ENCODE peak calls at places on chromosomes 6 and 20, in four cellular contexts. E, R, D and J are unnamed samples.

GRCh38 chr20:7137395-7138151 is 370.1 kb downstream of the BMP2 start:
- DNase-seq in E (peak), R (no peak), D (no peak), J (no peak)

GRCh38 chr6:43274916-43275597 is 23.0 kb upstream of the SLC22A7 start:
- DNase-seq in E (no peak), R (peak), D (peak), J (no peak)

GRCh38 chr20:25525857-25526256 is 59.5 kb downstream of the NINL start:
- DNase-seq in E (no peak), R (no peak), D (peak), J (peak)

GRCh38 chr6:101588343-101588742 is 194.8 kb downstream of the GRIK2 start:
- DNase-seq in E (no peak), R (no peak), D (no peak), J (no peak)

GRCh38 chr20:3797592-3798404 is 1.7 kb downstream of the CDC25B start:
- DNase-seq in E (no peak), R (peak), D (peak), J (no peak)

GRCh38 chr6:73923899-73924485 is 228.0 kb downstream of the CD109 start:
- DNase-seq in E (no peak), R (no peak), D (no peak), J (no peak)

GRCh38 chr20:36214684-36215256 is 21.5 kb upstream of the AAR2 start:
- DNase-seq in E (no peak), R (peak), D (peak), J (peak)

GRCh38 chr6:113584767-113585166 is 272.4 kb upstream of the MARCKS start:
- DNase-seq in E (no peak), R (no peak), D (no peak), J (no peak)

GRCh38 chr6:34130870-34131269 is 15.0 kb downstream of the GRM4 start:
- DNase-seq in E (no peak), R (peak), D (no peak), J (no peak)

GRCh38 chr6:34128045-34128444 is 17.8 kb downstream of the GRM4 start:
- DNase-seq in E (no peak), R (no peak), D (no peak), J (no peak)

GRCh38 chr6:34131326-34132081 is 14.4 kb downstream of the GRM4 start:
- DNase-seq in E (no peak), R (no peak), D (no peak), J (no peak)

GRCh38 chr6:34132082-34132357 is 13.9 kb downstream of the GRM4 start:
- DNase-seq in E (no peak), R (no peak), D (no peak), J (no peak)

DNA sequence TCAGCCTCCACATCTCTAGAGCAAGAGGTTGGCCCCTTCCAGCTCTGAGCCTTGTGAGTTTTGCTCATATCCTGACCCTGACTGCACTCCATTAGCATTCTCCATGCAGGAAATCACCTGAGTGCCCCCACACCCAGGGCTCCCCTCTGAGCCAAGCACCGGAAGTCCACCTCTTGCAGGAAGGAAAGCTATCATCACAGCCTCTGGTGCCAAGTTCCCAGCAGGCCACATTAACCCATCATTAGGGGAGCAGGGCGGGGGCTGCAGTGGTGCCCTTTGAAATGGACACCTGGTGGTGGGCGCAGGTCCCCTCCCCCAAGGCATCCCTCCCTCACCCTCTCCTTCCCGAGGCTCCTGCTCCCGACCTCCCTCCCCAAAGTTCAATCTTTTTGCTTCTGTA is 16.1 kb downstream of the GRM4 start:
- DNase-seq in E (no peak), R (no peak), D (no peak), J (no peak)
- TF ChIP-seq POLR2A in E (no peak), R (no peak), D (no peak), J (no peak)

GRCh38 chr6:115016593-115016992 is 673.8 kb upstream of the HS3ST5 start:
- DNase-seq in E (no peak), R (no peak), D (no peak), J (no peak)
- TF ChIP-seq ESRRA in E (no peak), R (no peak), D (no peak), J (no peak)

GRCh38 chr6:20212392-20213111 is at the start of gene MBOAT1:
- DNase-seq in E (no peak), R (peak), D (peak), J (peak)
- TF ChIP-seq POLR2A in E (peak), R (peak), D (no peak), J (peak)

GRCh38 chr20:49169547-49169946 is 18.6 kb downstream of the STAU1 start:
- DNase-seq in E (no peak), R (no peak), D (no peak), J (no peak)
- TF ChIP-seq ESRRA in E (no peak), R (no peak), D (no peak), J (no peak)

GRCh38 chr6:141988954-141989705 is 143.6 kb upstream of the GJE1 start:
- DNase-seq in E (no peak), R (peak), D (peak), J (peak)
- TF ChIP-seq POLR2A in E (no peak), R (no peak), D (no peak), J (no peak)

GRCh38 chr6:132872923-132873322 is 58.6 kb downstream of the RPS12 start:
- DNase-seq in E (peak), R (no peak), D (no peak), J (no peak)

GRCh38 chr6:132865364-132865763 is 51.0 kb downstream of the RPS12 start:
- DNase-seq in E (peak), R (no peak), D (no peak), J (no peak)

GRCh38 chr6:132863895-132864294 is 49.5 kb downstream of the RPS12 start:
- DNase-seq in E (no peak), R (no peak), D (no peak), J (no peak)

GRCh38 chr6:132867055-132867454 is 52.7 kb downstream of the RPS12 start:
- DNase-seq in E (no peak), R (no peak), D (no peak), J (no peak)

DNA sequence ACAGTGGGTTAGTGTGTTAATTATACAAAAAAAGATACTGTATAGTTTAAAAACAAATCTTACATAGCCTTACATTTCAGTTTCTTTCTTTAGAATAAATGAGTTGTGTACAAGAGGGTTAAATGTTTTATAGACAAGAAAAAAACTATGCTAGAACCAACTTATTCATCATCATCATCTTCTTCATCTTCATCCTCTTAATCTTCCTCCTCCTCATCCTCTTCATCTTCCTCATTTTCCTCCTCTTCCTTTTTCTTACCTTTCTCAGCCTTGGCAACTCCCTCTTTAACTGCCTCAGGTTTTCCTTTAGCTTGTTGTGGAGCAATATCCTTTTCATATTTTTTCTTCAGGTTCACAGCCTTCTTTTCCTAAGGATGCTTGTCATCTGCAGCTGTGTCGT is 53.7 kb downstream of the RPS12 start:
- DNase-seq in E (no peak), R (no peak), D (no peak), J (no peak)
- TF ChIP-seq ESRRA in E (no peak), R (no peak), D (no peak), J (no peak)